ENCODE peak calls at places on chromosomes 4 and X, in eight cellular contexts. A is AG09309, N is heart left ventricle, T is testis, X is lower leg skin, I is cardiac muscle cell, O is A549, W is colonic mucosa. Y is an unnamed sample.

GRCh38 chr4:1808396-1808795 is 15.3 kb downstream of the FGFR3 start:
- DNase-seq in A (no peak), N (no peak), I (no peak), T (no peak), X (no peak), W (no peak), O (no peak), Y (no peak)

GRCh38 chr4:119211856-119212250 is 660 bp upstream of the USP53 start:
- DNase-seq in W (no peak), N (no peak), A (no peak), I (no peak), T (no peak), O (no peak), X (no peak), Y (no peak)

GRCh38 chr4:83074086-83074704 is 39.2 kb downstream of the COPS4 start:
- DNase-seq in T (peak; percentile 36), A (peak; percentile 79), I (peak; percentile 50), W (peak; percentile 66), O (peak; percentile 81), X (peak; percentile 32), N (peak; percentile 12), Y (peak; percentile 73)

GRCh38 chr4:179858221-179858620 is 2385.0 kb upstream of the TENM3 start:
- DNase-seq in N (no peak), T (no peak), X (no peak), O (no peak), I (no peak), A (no peak), W (no peak), Y (no peak)

GRCh38 chrX:154443479-154443910 is 446 bp upstream of the FAM50A start:
- DNase-seq in W (no peak), A (no peak), X (no peak), O (no peak), N (no peak), T (no peak), I (peak; percentile 8), Y (no peak)

GRCh38 chrX:107449490-107450175 is at the start of gene FRMPD3:
- DNase-seq in O (no peak), W (no peak), X (no peak), I (peak; percentile 72), N (no peak), T (no peak), A (no peak), Y (no peak)

GRCh38 chrX:111519215-111519614 is 7.8 kb downstream of the SERTM2 start:
- DNase-seq in I (peak; percentile 30), O (no peak), X (no peak), W (no peak), N (no peak), T (no peak), A (no peak), Y (no peak)

GRCh38 chr4:104693601-104694201 is 199.0 kb upstream of the CXXC4 start:
- DNase-seq in X (no peak), A (no peak), T (no peak), O (peak; percentile 23), W (no peak), N (no peak), I (no peak), Y (no peak)

GRCh38 chrX:148784137-148784536 is 283.7 kb downstream of the AFF2 start:
- DNase-seq in N (no peak), O (no peak), T (no peak), A (no peak), X (no peak), W (no peak), I (no peak), Y (no peak)

GRCh38 chrX:9569875-9570274 is 105.0 kb downstream of the TBL1X start:
- DNase-seq in N (no peak), A (no peak), I (no peak), X (no peak), T (no peak), W (no peak), O (no peak), Y (no peak)

GRCh38 chr4:173821851-173822250 is 291.8 kb upstream of the HAND2 start:
- DNase-seq in O (no peak), W (no peak), X (no peak), A (peak; percentile 33), N (no peak), T (no peak), I (no peak), Y (no peak)

GRCh38 chr4:8599657-8600056 is 7.1 kb downstream of the CPZ start:
- DNase-seq in A (peak; percentile 72), I (no peak), X (no peak), T (no peak), N (no peak), O (peak; percentile 17), W (no peak), Y (no peak)

GRCh38 chr4:4659871-4660651 is 118.2 kb upstream of the STX18 start:
- DNase-seq in N (no peak), I (no peak), T (no peak), W (no peak), O (peak; percentile 53), X (no peak), A (peak; percentile 61), Y (peak; percentile 63)

GRCh38 chr4:173420324-173420752 is 21.4 kb upstream of the SCRG1 start:
- DNase-seq in T (no peak), W (no peak), O (peak; percentile 5), A (no peak), I (no peak), N (no peak), X (no peak), Y (no peak)

GRCh38 chr4:97866821-97867556 is 276.3 kb downstream of the STPG2 start:
- DNase-seq in N (no peak), T (no peak), W (no peak), I (no peak), X (no peak), O (no peak), A (no peak), Y (no peak)

GRCh38 chrX:3516051-3516541 is 169.6 kb upstream of the MXRA5 start:
- DNase-seq in A (no peak), N (no peak), T (no peak), X (no peak), W (no peak), I (no peak), O (no peak), Y (no peak)

GRCh38 chr4:148369919-148370318 is 72.3 kb downstream of the NR3C2 start:
- DNase-seq in A (no peak), X (no peak), I (no peak), W (no peak), N (no peak), O (no peak), T (no peak), Y (no peak)

GRCh38 chr4:4402966-4403365 is 16.1 kb downstream of the NSG1 start:
- DNase-seq in N (no peak), W (no peak), O (no peak), I (no peak), X (no peak), A (no peak), T (no peak), Y (no peak)

GRCh38 chr4:48604527-48604926 is 114.5 kb downstream of the ZAR1 start:
- DNase-seq in O (no peak), I (no peak), N (no peak), W (peak; percentile 57), A (no peak), T (no peak), X (no peak), Y (no peak)

GRCh38 chr4:139606600-139607301 is 50.7 kb upstream of the SETD7 start:
- DNase-seq in X (no peak), O (peak; percentile 86), T (peak; percentile 54), A (no peak), N (peak; percentile 10), W (no peak), I (no peak), Y (no peak)
- TF ChIP-seq CTCF in X (no peak), O (no peak), T (peak; percentile 15), A (peak; percentile 27), N (no peak), W (no peak), I (no peak), Y (no peak)

DNA sequence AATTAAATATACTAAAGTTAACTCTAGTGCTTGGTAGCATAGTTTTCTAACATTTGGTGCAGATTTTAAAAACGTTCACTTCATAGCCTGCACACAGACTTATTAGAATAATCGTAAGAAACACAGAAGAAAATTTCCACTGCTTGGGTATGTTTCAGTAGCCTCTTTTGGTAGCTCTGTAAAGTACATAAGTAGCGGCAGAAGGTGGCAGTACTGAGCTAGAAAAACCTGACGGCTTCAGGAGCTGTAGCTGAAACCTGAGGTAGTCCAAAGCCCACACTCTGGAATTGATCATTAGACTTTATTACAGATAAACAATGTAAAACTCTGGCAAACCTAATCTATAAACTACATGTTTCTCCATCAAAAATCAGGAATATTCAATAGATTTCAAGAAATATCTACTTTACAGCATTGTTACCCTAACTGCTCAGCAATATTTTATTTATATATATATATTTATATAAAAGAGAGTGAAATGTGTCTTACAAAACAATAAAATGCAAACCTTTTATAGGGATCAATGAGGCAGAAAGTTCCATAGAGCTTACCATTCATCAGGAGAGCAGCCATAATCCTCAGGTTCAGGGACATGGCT is 88.2 kb downstream of the ATP8A1 start:
- DNase-seq in T (peak; percentile 84), O (peak; percentile 64), X (peak; percentile 61), N (peak; percentile 59), A (peak; percentile 10), I (peak; percentile 86), W (peak; percentile 74), Y (peak; percentile 27)
- TF ChIP-seq CTCF in T (peak; percentile 53), O (peak; percentile 57), X (no peak), N (peak; percentile 82), A (peak; percentile 71), I (peak; percentile 73), W (peak; percentile 63), Y (peak; percentile 76)

GRCh38 chrX:77597090-77597489 is 149.9 kb downstream of the FGF16 start:
- DNase-seq in O (peak; percentile 16), W (no peak), I (peak; percentile 2), A (no peak), T (no peak), X (no peak), N (no peak), Y (no peak)
- TF ChIP-seq CTCF in O (peak; percentile 44), W (no peak), I (peak; percentile 40), A (peak; percentile 29), T (no peak), X (no peak), N (peak; percentile 41), Y (peak; percentile 39)

GRCh38 chr4:64539234-64539849 is 130.1 kb upstream of the TECRL start:
- DNase-seq in A (peak; percentile 25), O (peak; percentile 54), T (peak; percentile 68), X (no peak), W (peak; percentile 52), I (peak; percentile 80), N (peak; percentile 38), Y (peak; percentile 16)

GRCh38 chr4:64533159-64533558 is 123.9 kb upstream of the TECRL start:
- DNase-seq in I (no peak), A (no peak), W (no peak), N (no peak), O (no peak), T (no peak), X (no peak), Y (no peak)

GRCh38 chr4:64533637-64534036 is 124.4 kb upstream of the TECRL start:
- DNase-seq in I (no peak), N (no peak), A (no peak), X (no peak), O (no peak), W (no peak), T (no peak), Y (no peak)

DNA sequence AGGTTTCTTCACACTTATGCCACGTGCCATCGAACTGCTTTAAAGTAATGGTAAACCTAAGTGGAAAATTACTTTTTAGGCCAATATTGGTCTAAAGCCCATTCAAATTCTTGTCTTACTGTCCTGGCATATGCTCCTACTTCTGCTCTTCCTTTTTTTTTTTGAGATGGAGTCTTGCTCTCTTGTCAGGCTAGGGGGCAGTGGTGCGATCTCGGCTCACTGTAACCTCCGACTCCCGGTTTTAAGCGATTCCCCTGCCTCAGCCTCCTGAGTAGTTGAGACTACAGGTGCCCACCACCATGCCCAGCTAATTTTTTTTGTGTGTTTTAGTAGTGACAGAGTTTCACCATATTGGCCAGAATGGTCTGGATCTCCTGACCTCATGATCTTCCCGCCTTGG is 129.0 kb upstream of the TECRL start:
- DNase-seq in X (no peak), T (peak; percentile 18), I (no peak), W (no peak), N (no peak), O (peak; percentile 5), A (no peak), Y (no peak)
- TF ChIP-seq CTCF in X (no peak), T (no peak), I (no peak), W (no peak), N (peak; percentile 22), O (no peak), A (peak; percentile 16), Y (no peak)

Y was measured in AG09319.